ENCODE peak calls at places on chromosomes 5 and 9, in five cellular contexts. J is A549, W is HepG2, K is GM12878, V is K562. X is an unnamed sample.

GRCh38 chr9:136544549-136545064 is 1.2 kb downstream of the NOTCH1 start:
- DNase-seq in W (no peak), K (no peak), J (no peak), V (peak), X (no peak)

GRCh38 chr9:13213337-13213736 is 66.2 kb downstream of the MPDZ start:
- DNase-seq in K (no peak), J (peak), V (no peak), W (peak), X (no peak)

GRCh38 chr5:122445070-122445469 is 133.0 kb downstream of the SNCAIP start:
- DNase-seq in K (no peak), V (no peak), W (no peak), J (no peak), X (no peak)

GRCh38 chr5:124732891-124733670 is 13.4 kb downstream of the ZNF608 start:
- DNase-seq in J (no peak), V (no peak), K (no peak), W (no peak), X (no peak)

GRCh38 chr5:31741496-31741895 is 102.6 kb downstream of the PDZD2 start:
- DNase-seq in V (no peak), W (no peak), K (no peak), J (no peak), X (no peak)

GRCh38 chr9:83280259-83280658 is 217.3 kb upstream of the RASEF start:
- DNase-seq in W (no peak), K (no peak), J (peak), V (no peak), X (no peak)

GRCh38 chr5:78586251-78586650 is 62.3 kb downstream of the LHFPL2 start:
- DNase-seq in J (peak), W (no peak), V (no peak), K (no peak), X (no peak)

GRCh38 chr5:3359642-3360041 is 236.0 kb upstream of the IRX1 start:
- DNase-seq in W (no peak), J (no peak), K (no peak), V (no peak), X (no peak)

GRCh38 chr5:17129093-17129492 is 88.3 kb upstream of the BASP1 start:
- DNase-seq in V (no peak), W (no peak), K (no peak), J (peak), X (no peak)

GRCh38 chr9:85987236-85987635 is 46.3 kb downstream of the NAA35 start:
- DNase-seq in V (no peak), W (no peak), J (no peak), K (no peak), X (no peak)

GRCh38 chr9:92669527-92669889 is 423 bp downstream of the IPPK start:
- DNase-seq in J (no peak), W (no peak), V (peak), K (no peak), X (peak)

GRCh38 chr9:35942286-35942685 is 15.7 kb downstream of the OR2S2 start:
- DNase-seq in K (no peak), W (no peak), V (no peak), J (no peak), X (no peak)

GRCh38 chr9:109769250-109769649 is 10.7 kb upstream of the PALM2AKAP2 start:
- DNase-seq in J (no peak), W (no peak), K (no peak), V (no peak), X (no peak)
- TF ChIP-seq ESRRA in J (no peak), W (no peak), K (no peak), V (no peak), X (no peak)

DNA sequence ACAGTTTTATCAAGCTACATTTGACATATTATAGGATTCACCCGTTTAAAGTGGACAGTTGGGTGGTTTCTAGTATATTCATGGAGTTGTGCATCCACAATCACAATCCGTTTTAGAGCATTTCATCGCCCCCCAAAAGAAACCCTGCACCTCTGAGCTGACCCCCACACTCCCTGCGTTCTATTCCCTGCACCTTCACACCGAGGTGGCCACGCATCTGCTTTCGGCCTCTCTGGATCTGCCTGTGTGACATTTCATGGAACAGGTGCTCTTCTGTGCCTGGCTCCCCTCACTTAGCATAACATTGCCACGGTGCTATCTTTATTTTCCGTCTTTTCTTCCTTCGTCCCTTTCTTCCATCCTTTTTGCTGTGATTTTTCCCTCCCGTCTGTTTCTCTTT is 32.7 kb downstream of the HRH2 start:
- DNase-seq in V (no peak), W (no peak), K (no peak), J (no peak), X (no peak)
- TF ChIP-seq ESRRA in V (no peak), W (no peak), K (no peak), J (no peak), X (no peak)

DNA sequence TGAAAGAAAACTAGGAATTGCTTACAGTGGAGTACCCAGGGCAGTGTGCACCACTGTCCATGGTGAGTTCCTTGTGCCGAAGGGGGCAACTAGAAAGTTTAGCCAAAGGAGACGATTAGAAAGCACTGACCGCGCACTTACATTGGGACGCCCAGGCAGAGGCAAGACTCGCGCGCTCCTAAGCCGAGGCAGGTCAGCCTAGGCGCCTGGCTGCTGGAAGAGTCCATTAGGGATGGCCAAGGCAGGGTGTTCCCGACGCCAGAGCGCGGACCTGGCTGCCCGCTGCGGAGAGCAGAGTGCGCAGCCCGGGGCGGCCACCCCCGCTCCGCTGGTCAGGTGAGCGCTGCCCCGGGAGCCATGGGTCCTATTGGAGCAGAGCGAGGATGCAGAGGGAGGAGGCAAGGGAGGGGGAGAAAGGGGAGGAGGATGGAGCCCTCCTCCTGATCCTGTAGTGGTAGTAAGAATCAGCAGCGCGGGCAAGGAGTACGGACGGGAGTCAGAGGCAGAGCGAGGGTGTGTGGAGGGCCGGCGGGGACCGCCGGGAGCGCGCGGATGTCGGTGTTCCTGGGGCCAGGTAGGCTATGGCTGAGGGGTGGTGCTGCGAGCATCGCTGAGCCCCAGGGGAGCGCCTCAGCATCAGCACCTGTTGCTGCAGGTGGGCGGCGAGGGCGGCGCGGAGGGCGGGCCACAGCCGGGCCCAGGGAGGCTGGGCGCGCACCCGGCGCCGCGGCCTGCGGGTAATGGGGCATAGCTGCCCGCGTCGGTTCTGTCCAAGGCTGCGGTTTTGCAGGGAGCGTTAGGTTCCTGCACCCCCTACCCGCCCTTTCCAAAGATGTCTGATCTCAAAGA is at the start of gene ADGRV1:
- DNase-seq in V (peak), K (no peak), J (peak), W (peak), X (peak)
- TF ChIP-seq ESRRA in V (no peak), K (no peak), J (no peak), W (no peak), X (peak)

DNA sequence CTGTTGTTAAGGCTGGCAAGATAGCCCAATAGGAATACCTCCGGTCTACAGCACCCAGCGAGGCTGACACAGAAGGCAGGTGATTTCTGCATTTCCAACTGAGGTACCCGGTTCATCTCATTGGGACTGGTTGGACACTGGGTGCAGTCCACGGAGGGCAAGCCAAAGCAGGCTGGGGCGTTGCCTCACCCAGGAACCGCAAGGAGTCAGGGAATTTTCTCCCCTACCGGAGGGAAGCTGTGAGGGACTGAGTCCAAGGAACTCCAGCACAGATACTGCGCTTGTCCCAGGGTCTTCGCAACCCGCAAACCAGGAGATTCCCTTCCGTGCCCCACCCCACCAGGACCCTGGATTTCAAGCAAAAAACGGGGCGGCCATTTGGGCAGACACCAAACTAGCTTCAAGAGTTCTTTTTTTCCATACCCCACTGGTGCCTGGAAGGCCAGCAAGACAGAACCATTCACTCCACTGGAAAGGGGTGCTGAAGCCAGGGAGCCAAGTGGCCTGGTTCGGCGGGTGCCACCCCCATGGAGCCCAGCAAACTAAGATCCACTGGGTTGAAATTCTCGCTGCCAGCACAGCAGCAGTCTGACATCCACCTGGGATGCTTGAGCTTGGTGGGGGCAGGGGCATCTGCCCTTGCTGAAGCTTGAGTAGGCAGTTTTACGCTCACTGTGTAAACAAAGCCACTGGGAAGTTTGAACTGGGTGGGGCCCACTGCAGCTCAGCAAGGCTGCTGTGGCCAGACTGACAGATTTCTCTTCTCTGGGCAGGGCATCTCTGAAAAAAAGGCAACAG is 647.2 kb downstream of the BNC2 start:
- DNase-seq in J (peak), K (no peak), V (no peak), W (no peak), X (no peak)
- TF ChIP-seq ESRRA in J (no peak), K (no peak), V (no peak), W (no peak), X (no peak)

GRCh38 chr9:11319477-11320060 is 706.8 kb upstream of the PTPRD start:
- DNase-seq in K (no peak), J (peak), W (no peak), V (no peak), X (peak)
- TF ChIP-seq ESRRA in K (no peak), J (no peak), W (no peak), V (no peak), X (no peak)

GRCh38 chr5:134083517-134083916 is 31.0 kb upstream of the TCF7 start:
- DNase-seq in J (no peak), K (no peak), V (no peak), W (no peak), X (no peak)

GRCh38 chr5:134084166-134084565 is 30.3 kb upstream of the TCF7 start:
- DNase-seq in K (no peak), J (no peak), W (no peak), V (no peak), X (no peak)

GRCh38 chr5:134077926-134078580 is 36.4 kb upstream of the TCF7 start:
- DNase-seq in J (no peak), V (no peak), W (no peak), K (no peak), X (no peak)

GRCh38 chr5:134082264-134082992 is 32.1 kb upstream of the TCF7 start:
- DNase-seq in K (no peak), W (no peak), J (no peak), V (no peak), X (no peak)

DNA sequence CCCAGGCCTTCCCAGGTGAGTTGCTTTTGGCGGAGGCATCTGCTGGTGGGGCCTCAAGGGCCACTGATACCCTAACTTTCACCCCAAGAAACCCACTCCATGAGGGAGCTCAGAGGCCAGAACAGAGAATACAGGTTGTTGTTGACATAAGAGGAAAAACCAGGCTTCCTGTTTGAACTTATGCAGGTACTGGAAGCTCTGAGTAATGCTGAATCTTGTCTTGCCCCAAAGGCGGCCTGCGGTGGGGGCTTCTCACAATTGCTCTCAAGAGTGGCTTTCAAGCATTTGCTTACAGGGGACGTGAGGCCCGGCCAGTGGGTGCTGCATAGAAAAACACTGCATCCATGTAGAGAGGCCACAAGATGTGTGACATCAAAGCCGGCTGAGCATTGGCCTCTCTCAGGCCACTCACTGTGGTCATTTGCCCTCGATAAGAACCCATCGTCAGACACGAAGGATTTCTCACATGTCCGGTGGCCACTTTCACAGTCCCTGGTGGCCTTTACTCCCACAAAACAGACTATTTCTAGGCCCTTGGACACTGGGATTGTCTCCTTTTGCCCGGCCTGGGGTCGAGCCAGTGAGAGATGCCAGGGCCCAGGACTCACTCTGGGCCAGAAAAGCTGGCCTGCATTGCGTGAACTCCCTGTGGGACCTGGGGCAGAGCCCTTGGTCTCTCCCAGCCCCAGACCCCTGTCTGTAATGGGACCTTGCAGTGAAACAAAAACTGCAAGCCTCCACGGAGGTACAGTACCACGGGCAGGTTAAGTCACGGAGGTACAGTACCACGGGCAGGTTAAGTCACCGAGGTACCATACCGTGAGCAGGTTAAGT is 34.5 kb upstream of the TCF7 start:
- DNase-seq in J (no peak), W (no peak), K (no peak), V (no peak), X (no peak)
- TF ChIP-seq ESRRA in J (no peak), W (no peak), K (no peak), V (no peak), X (no peak)

DNA sequence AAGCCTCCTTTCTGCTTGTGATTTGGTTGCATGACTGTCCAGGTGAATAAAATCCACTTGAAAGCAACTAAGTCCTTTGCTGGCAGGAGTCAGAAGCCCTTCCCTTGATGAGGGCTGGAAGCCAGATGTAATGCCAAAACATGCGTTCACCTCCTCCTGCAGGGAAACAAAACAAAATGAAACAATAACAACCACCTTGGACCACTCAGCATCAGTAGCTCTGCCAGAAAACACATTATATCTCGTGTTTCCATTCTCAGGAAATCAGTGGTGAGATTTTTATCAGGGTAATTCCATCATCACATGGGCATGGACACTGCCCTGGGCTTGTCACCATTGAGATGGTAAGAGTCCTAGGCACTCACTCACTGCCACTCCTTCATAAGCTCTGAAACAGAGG is 350.3 kb upstream of the ACTBL2 start:
- DNase-seq in W (no peak), V (no peak), J (no peak), K (no peak), X (no peak)
- TF ChIP-seq ESRRA in W (no peak), V (no peak), J (no peak), K (no peak), X (no peak)

GRCh38 chr9:135219676-135220600 is 132.5 kb downstream of the OLFM1 start:
- DNase-seq in K (no peak), V (no peak), J (no peak), W (no peak), X (peak)

GRCh38 chr9:135221951-135222631 is 134.6 kb downstream of the OLFM1 start:
- DNase-seq in W (no peak), K (no peak), J (no peak), V (no peak), X (peak)

GRCh38 chr9:135222991-135223760 is 135.7 kb downstream of the OLFM1 start:
- DNase-seq in K (no peak), J (no peak), V (no peak), W (no peak), X (no peak)

GRCh38 chr9:135221576-135221950 is 134.1 kb downstream of the OLFM1 start:
- DNase-seq in J (no peak), V (no peak), K (no peak), W (no peak), X (no peak)

DNA sequence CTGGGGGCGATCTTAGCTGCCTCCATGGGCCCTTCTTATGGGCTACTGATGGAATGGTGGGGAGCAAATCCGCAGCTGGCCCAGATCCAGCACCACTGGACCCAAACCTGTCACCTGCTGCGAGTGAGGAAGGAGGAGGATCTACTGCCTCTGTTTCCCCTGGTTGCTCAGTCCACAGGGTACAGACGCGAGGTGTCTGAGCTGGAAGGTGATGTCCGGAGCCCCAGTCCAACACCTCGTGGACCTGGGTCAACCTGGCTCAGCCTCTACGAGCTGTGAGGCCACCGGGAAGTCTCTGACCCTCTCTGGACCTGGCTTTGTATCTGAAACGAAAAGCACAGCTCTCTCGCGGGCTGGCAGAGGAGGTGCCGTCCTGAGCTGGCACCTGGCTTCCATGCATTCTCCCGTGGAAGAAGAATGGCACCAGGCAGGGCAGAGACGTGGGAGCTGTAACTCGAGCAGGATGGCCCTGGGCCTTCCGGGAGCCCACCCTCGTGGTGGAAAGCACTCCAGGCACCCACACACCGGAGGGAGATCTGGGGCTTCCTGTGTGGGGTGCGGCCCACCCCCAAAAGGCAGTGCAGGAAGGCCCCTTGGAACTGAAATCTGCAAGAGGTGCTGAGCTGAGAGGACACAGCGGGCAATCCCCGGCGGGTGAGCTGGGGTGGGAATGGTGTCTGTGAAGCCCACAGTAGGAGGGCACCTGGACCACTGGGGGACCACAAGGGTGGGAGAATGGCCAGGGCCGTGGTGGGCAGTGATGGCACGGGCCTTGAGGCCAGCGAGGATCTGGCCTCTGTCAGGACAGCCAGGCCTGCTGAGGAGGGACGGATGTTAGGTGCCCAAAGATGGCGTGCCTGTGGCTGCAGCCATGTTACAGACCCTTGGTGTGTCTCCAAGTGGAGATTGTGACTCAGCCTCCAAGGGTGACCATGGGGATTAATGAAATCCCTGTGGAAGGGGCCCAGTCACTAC is 133.4 kb downstream of the OLFM1 start:
- DNase-seq in W (no peak), J (no peak), K (no peak), V (no peak), X (peak)
- TF ChIP-seq ESRRA in W (no peak), J (no peak), K (no peak), V (no peak), X (no peak)

GRCh38 chr5:38678079-38678478 is 121.6 kb upstream of the LIFR start:
- DNase-seq in V (no peak), J (no peak), W (no peak), K (no peak), X (no peak)

GRCh38 chr5:38675443-38675842 is 119.0 kb upstream of the LIFR start:
- DNase-seq in V (no peak), J (no peak), W (no peak), K (no peak), X (no peak)

GRCh38 chr5:38680094-38680765 is 123.8 kb upstream of the LIFR start:
- DNase-seq in J (no peak), W (no peak), V (no peak), K (no peak), X (no peak)

GRCh38 chr5:38681024-38681805 is 124.8 kb upstream of the LIFR start:
- DNase-seq in J (no peak), K (no peak), W (no peak), V (no peak), X (no peak)

GRCh38 chr5:38677611-38678010 is 121.2 kb upstream of the LIFR start:
- DNase-seq in K (no peak), J (no peak), V (no peak), W (no peak), X (no peak)
- TF ChIP-seq ESRRA in K (no peak), J (no peak), V (no peak), W (no peak), X (no peak)

X was measured in WTC11.